ENCODE peak calls at places on chromosomes 13 and 19, in four cellular contexts. D is H1, S is body of pancreas, G is endothelial cell of umbilical vein. B is an unnamed sample.

GRCh38 chr19:2524840-2525723 is 49.2 kb downstream of the GADD45B start:
- DNase-seq in D (no peak), S (no peak), G (no peak), B (peak; percentile 65)

GRCh38 chr13:31945202-31945978 is 86.2 kb upstream of the FRY start:
- DNase-seq in D (no peak), S (peak; percentile 84), G (no peak), B (peak; percentile 96)

GRCh38 chr19:34853369-34853768 is 73.3 kb upstream of the ZNF30 start:
- DNase-seq in D (no peak), S (no peak), G (no peak), B (no peak)

GRCh38 chr13:93036380-93036779 is 190.2 kb upstream of the GPC6 start:
- DNase-seq in D (no peak), S (no peak), G (no peak), B (no peak)

GRCh38 chr19:1431759-1432506 is 6.3 kb upstream of the RPS15 start:
- DNase-seq in D (no peak), S (no peak), G (no peak), B (no peak)

GRCh38 chr19:45311640-45312039 is 11.0 kb downstream of the CKM start:
- DNase-seq in D (no peak), S (no peak), G (no peak), B (no peak)

GRCh38 chr13:43981091-43981490 is 101.4 kb downstream of the LACC1 start:
- DNase-seq in D (peak; percentile 72), S (no peak), G (no peak), B (no peak)

GRCh38 chr13:73608731-73609485 is 525.3 kb downstream of the KLF12 start:
- DNase-seq in D (no peak), S (no peak), G (no peak), B (no peak)

GRCh38 chr13:114203536-114203935 is 24.5 kb downstream of the CFAP97D2 start:
- DNase-seq in D (no peak), S (no peak), G (no peak), B (peak; percentile 59)

GRCh38 chr13:51785592-51786424 is 18.2 kb downstream of the DHRS12 start:
- DNase-seq in D (no peak), S (peak; percentile 62), G (no peak), B (no peak)

GRCh38 chr13:59250276-59250990 is 913.3 kb downstream of the DIAPH3 start:
- DNase-seq in D (no peak), S (no peak), G (no peak), B (no peak)

GRCh38 chr19:12668937-12669271 is 2.3 kb downstream of the WDR83 start:
- DNase-seq in D (peak; percentile 70), S (peak; percentile 50), G (no peak), B (peak; percentile 51)

GRCh38 chr19:378706-379105 is 30.2 kb downstream of the C2CD4C start:
- DNase-seq in D (no peak), S (no peak), G (no peak), B (no peak)

GRCh38 chr13:90362718-90363117 is 984.8 kb upstream of the MIR17HG start:
- DNase-seq in D (no peak), S (no peak), G (no peak), B (no peak)

GRCh38 chr13:101291647-101292515 is 124.4 kb downstream of the NALCN start:
- DNase-seq in D (no peak), S (no peak), G (no peak), B (no peak)

GRCh38 chr13:29707876-29708543 is 112.5 kb upstream of the SLC7A1 start:
- DNase-seq in D (peak; percentile 79), S (peak; percentile 55), G (peak; percentile 46), B (peak; percentile 33)

GRCh38 chr19:51138549-51138979 is 3.5 kb upstream of the SIGLEC7 start:
- DNase-seq in D (no peak), S (no peak), G (no peak), B (no peak)

GRCh38 chr13:111139874-111140561 is 24.9 kb downstream of the ARHGEF7 start:
- DNase-seq in D (no peak), S (no peak), G (no peak), B (no peak)

GRCh38 chr13:34698953-34699352 is 243.1 kb upstream of the NBEA start:
- DNase-seq in D (no peak), S (no peak), G (no peak), B (peak; percentile 34)

GRCh38 chr13:55214851-55215345 is 1925.8 kb upstream of the PRR20A start:
- DNase-seq in D (no peak), S (no peak), G (no peak), B (no peak)

GRCh38 chr13:50574731-50575130 is 268.8 kb downstream of the DLEU7 start:
- DNase-seq in D (no peak), S (no peak), G (no peak), B (no peak)

GRCh38 chr13:109145631-109146030 is 516.2 kb downstream of the MYO16 start:
- DNase-seq in D (no peak), S (peak; percentile 29), G (peak; percentile 71), B (peak; percentile 71)

GRCh38 chr13:110274687-110275086 is 32.3 kb downstream of the COL4A1 start:
- DNase-seq in D (peak; percentile 45), S (peak; percentile 8), G (no peak), B (peak; percentile 1)

GRCh38 chr19:46068345-46069258 is 27.8 kb upstream of the IGFL4 start:
- DNase-seq in D (no peak), S (no peak), G (peak; percentile 79), B (peak; percentile 96)

GRCh38 chr19:33740811-33741396 is 55.8 kb upstream of the KCTD15 start:
- DNase-seq in D (peak; percentile 84), S (peak; percentile 31), G (peak; percentile 29), B (peak; percentile 5)

GRCh38 chr13:77533875-77534788 is 1.4 kb upstream of the SCEL start:
- DNase-seq in D (no peak), S (no peak), G (no peak), B (peak; percentile 91)

GRCh38 chr19:44576843-44577565 is 36.4 kb upstream of the IGSF23 start:
- DNase-seq in D (no peak), S (peak; percentile 60), G (peak; percentile 43), B (peak; percentile 58)

GRCh38 chr13:110777251-110777820 is 63.8 kb downstream of the ING1 start:
- DNase-seq in D (no peak), S (no peak), G (no peak), B (no peak)

GRCh38 chr13:49234741-49235140 is 13.0 kb upstream of the CDADC1 start:
- DNase-seq in D (peak; percentile 22), S (no peak), G (no peak), B (no peak)

GRCh38 chr19:11767633-11768133 is 883 bp downstream of the ZNF441 start:
- DNase-seq in D (peak; percentile 43), S (peak; percentile 60), G (peak; percentile 21), B (peak; percentile 10)

GRCh38 chr13:33639640-33640080 is 178.3 kb upstream of the RFC3 start:
- DNase-seq in D (no peak), S (no peak), G (no peak), B (peak; percentile 72)

GRCh38 chr13:46207828-46208227 is 3.9 kb upstream of the LRRC63 start:
- DNase-seq in D (no peak), S (no peak), G (no peak), B (no peak)

DNA sequence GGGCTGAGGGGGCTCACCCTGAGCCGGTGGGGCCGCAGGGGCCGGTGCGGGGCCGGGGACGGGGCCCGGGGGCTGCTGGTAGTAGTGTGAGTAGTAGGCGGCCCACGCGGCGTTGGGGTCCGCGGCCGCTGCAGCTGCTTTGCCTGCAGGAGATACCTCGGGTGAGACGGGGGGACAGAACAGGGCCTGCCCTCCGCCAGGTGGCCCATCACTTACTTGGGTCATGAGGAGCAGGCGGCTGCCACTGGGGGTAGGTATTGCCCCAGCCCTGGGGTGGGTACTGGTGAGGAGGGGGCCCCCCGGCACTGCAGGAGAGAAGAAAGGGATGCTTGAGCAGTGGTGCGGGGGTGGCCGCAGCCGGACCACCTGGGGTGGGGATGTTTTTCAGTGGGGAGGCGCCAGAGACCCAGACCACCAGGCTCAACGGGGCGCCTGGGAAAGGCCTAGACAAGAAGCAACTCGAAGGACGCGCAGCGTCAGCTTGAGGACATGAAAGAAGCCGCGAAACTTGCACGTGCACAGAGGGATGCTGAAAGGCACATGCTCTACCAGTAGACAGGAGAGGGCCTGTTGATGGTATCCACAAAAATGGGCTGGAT is 8.9 kb downstream of the KHSRP start:
- DNase-seq in D (no peak), S (no peak), G (no peak), B (no peak)
- H3K36me3 ChIP-seq in D (peaks cover 42% of the 10 kb centered on the region), S (peaks cover 33% of the 10 kb centered on the region), G (peaks cover 31% of the 10 kb centered on the region), B (peaks cover 41% of the 10 kb centered on the region)

DNA sequence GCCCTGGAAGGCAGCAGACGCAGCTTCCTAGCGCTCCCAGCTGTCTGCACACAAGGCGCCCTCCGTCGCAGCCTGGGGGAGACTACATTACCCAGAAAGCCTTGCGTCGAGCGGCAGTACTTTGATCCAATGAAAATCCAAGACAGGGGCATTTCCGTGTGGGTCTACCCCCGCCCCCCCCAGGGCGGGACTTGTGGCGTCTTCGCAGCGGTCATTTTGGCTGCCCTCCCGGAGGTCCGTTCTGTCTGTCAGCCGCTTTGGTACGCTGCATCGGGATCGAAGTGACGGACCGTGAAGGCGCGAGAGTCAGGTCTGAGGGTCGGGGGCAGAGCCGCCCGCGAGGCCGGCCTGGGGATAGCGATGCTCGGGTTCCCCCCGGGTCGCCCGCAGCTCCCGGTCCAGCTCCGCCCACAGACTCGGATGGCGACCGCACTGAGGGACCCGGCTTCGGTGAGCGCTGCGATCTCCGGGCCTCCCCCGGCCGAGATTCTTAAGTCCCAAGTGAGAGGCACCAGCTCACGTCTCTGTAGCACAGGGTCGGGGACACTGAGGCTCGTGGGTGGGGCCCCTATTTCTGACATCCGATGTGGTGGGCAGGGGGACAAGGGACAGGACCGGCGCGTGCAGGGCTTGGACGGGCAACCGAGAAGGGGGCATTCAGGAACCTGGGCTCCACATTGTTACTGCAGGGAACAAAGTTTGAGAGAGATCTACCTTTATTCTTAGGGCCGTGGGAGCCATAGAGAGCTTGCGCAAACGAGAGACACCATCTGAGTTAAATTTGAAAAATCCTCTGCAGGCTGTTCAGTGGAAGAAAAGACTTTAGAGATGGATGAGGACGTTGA is at the start of gene ZNF211:
- DNase-seq in D (peak; percentile 93), S (peak; percentile 93), G (peak; percentile 94), B (peak; percentile 87)
- TF ChIP-seq CTCF in D (no peak), S (no peak), G (no peak), B (no peak)

GRCh38 chr19:10637894-10638293 is 12.5 kb downstream of the SLC44A2 start:
- DNase-seq in D (no peak), S (no peak), G (no peak), B (no peak)

GRCh38 chr19:10634430-10634829 is 9.1 kb downstream of the SLC44A2 start:
- DNase-seq in D (no peak), S (no peak), G (no peak), B (no peak)

GRCh38 chr19:10634881-10635463 is 9.6 kb downstream of the SLC44A2 start:
- DNase-seq in D (no peak), S (no peak), G (no peak), B (no peak)

GRCh38 chr19:10639836-10640235 is 14.3 kb upstream of the ILF3 start:
- DNase-seq in D (no peak), S (no peak), G (no peak), B (no peak)

GRCh38 chr19:10636304-10636972 is 11.1 kb downstream of the SLC44A2 start:
- DNase-seq in D (peak; percentile 57), S (peak; percentile 13), G (no peak), B (no peak)
- H3K36me3 ChIP-seq in D (peaks cover 34% of the 10 kb centered on the region), S (peaks cover 12% of the 10 kb centered on the region), G (peaks cover 7% of the 10 kb centered on the region), B (peaks cover 35% of the 10 kb centered on the region)

GRCh38 chr13:95552539-95553270 is at the start of gene CLDN10:
- DNase-seq in D (peak; percentile 94), S (peak; percentile 82), G (no peak), B (no peak)
- TF ChIP-seq CTCF in D (peak; percentile 89), S (peak; percentile 74), G (peak; percentile 54), B (no peak)

B was measured in bronchial epithelial cell.